ENCODE peak calls at places on chromosomes 7 and 10, in nine cellular contexts. One of them, this sample, is unnamed.

GRCh38 chr10:14329609-14330246 is 996 bp downstream of the FRMD4A start:
- DNase-seq in stimulated activated CD4-positive, alpha-beta T cell treated with anti-CD3 and anti-CD28 coated beads, TNF-alpha, amount 100 ng/mL, for 4 hours: no peak
- DNase-seq in adrenal gland: no peak
- DNase-seq in mesenchymal stem cell: no peak
- DNase-seq in activated naive CD4-positive, alpha-beta T cell treated with Interleukin-2 at 50 U/mL for 16 hours: no peak
- DNase-seq in activated CD4-positive, alpha-beta T cell treated with anti-CD3 and anti-CD28 coated beads, Interleukin-2, amount 10 ng/mL, durations not matched to agents 7 days and 5 days: no peak
- DNase-seq in body of pancreas: no peak
- DNase-seq in MV-4-11: no peak
- DNase-seq in neural progenitor cell: peak
- DNase-seq in this sample: no peak

GRCh38 chr10:21515581-21516269 is 9.8 kb downstream of the SKIDA1 start:
- DNase-seq in stimulated activated CD4-positive, alpha-beta T cell treated with anti-CD3 and anti-CD28 coated beads, TNF-alpha, amount 100 ng/mL, for 4 hours: no peak
- DNase-seq in adrenal gland: no peak
- DNase-seq in mesenchymal stem cell: no peak
- DNase-seq in activated naive CD4-positive, alpha-beta T cell treated with Interleukin-2 at 50 U/mL for 16 hours: no peak
- DNase-seq in activated CD4-positive, alpha-beta T cell treated with anti-CD3 and anti-CD28 coated beads, Interleukin-2, amount 10 ng/mL, durations not matched to agents 7 days and 5 days: no peak
- DNase-seq in body of pancreas: no peak
- DNase-seq in MV-4-11: no peak
- DNase-seq in neural progenitor cell: peak
- DNase-seq in this sample: no peak

GRCh38 chr7:98178321-98178720 is 32.9 kb upstream of the BHLHA15 start:
- DNase-seq in stimulated activated CD4-positive, alpha-beta T cell treated with anti-CD3 and anti-CD28 coated beads, TNF-alpha, amount 100 ng/mL, for 4 hours: no peak
- DNase-seq in adrenal gland: no peak
- DNase-seq in mesenchymal stem cell: no peak
- DNase-seq in activated naive CD4-positive, alpha-beta T cell treated with Interleukin-2 at 50 U/mL for 16 hours: no peak
- DNase-seq in activated CD4-positive, alpha-beta T cell treated with anti-CD3 and anti-CD28 coated beads, Interleukin-2, amount 10 ng/mL, durations not matched to agents 7 days and 5 days: no peak
- DNase-seq in body of pancreas: peak
- DNase-seq in MV-4-11: no peak
- DNase-seq in neural progenitor cell: no peak
- DNase-seq in this sample: no peak

GRCh38 chr7:142808461-142808801 is 37.7 kb downstream of the PRSS2 start:
- DNase-seq in stimulated activated CD4-positive, alpha-beta T cell treated with anti-CD3 and anti-CD28 coated beads, TNF-alpha, amount 100 ng/mL, for 4 hours: no peak
- DNase-seq in adrenal gland: no peak
- DNase-seq in mesenchymal stem cell: no peak
- DNase-seq in activated naive CD4-positive, alpha-beta T cell treated with Interleukin-2 at 50 U/mL for 16 hours: no peak
- DNase-seq in activated CD4-positive, alpha-beta T cell treated with anti-CD3 and anti-CD28 coated beads, Interleukin-2, amount 10 ng/mL, durations not matched to agents 7 days and 5 days: no peak
- DNase-seq in body of pancreas: no peak
- DNase-seq in MV-4-11: no peak
- DNase-seq in neural progenitor cell: no peak
- DNase-seq in this sample: no peak

GRCh38 chr10:87845624-87846377 is 17.5 kb downstream of the KLLN start:
- DNase-seq in stimulated activated CD4-positive, alpha-beta T cell treated with anti-CD3 and anti-CD28 coated beads, TNF-alpha, amount 100 ng/mL, for 4 hours: no peak
- DNase-seq in adrenal gland: no peak
- DNase-seq in mesenchymal stem cell: peak
- DNase-seq in activated naive CD4-positive, alpha-beta T cell treated with Interleukin-2 at 50 U/mL for 16 hours: no peak
- DNase-seq in activated CD4-positive, alpha-beta T cell treated with anti-CD3 and anti-CD28 coated beads, Interleukin-2, amount 10 ng/mL, durations not matched to agents 7 days and 5 days: no peak
- DNase-seq in body of pancreas: no peak
- DNase-seq in MV-4-11: no peak
- DNase-seq in neural progenitor cell: peak
- DNase-seq in this sample: peak

GRCh38 chr10:87861566-87861952 is 1.8 kb downstream of the KLLN start:
- DNase-seq in stimulated activated CD4-positive, alpha-beta T cell treated with anti-CD3 and anti-CD28 coated beads, TNF-alpha, amount 100 ng/mL, for 4 hours: no peak
- DNase-seq in adrenal gland: peak
- DNase-seq in mesenchymal stem cell: peak
- DNase-seq in activated naive CD4-positive, alpha-beta T cell treated with Interleukin-2 at 50 U/mL for 16 hours: no peak
- DNase-seq in activated CD4-positive, alpha-beta T cell treated with anti-CD3 and anti-CD28 coated beads, Interleukin-2, amount 10 ng/mL, durations not matched to agents 7 days and 5 days: no peak
- DNase-seq in body of pancreas: peak
- DNase-seq in MV-4-11: peak
- DNase-seq in neural progenitor cell: peak
- DNase-seq in this sample: no peak

GRCh38 chr7:75943864-75944263 is 28.9 kb downstream of the POR start:
- DNase-seq in stimulated activated CD4-positive, alpha-beta T cell treated with anti-CD3 and anti-CD28 coated beads, TNF-alpha, amount 100 ng/mL, for 4 hours: no peak
- DNase-seq in adrenal gland: no peak
- DNase-seq in mesenchymal stem cell: no peak
- DNase-seq in activated naive CD4-positive, alpha-beta T cell treated with Interleukin-2 at 50 U/mL for 16 hours: no peak
- DNase-seq in activated CD4-positive, alpha-beta T cell treated with anti-CD3 and anti-CD28 coated beads, Interleukin-2, amount 10 ng/mL, durations not matched to agents 7 days and 5 days: no peak
- DNase-seq in body of pancreas: no peak
- DNase-seq in MV-4-11: no peak
- DNase-seq in neural progenitor cell: no peak
- DNase-seq in this sample: no peak

GRCh38 chr7:157875230-157876179 is 538.7 kb downstream of the DNAJB6 start:
- DNase-seq in stimulated activated CD4-positive, alpha-beta T cell treated with anti-CD3 and anti-CD28 coated beads, TNF-alpha, amount 100 ng/mL, for 4 hours: peak
- DNase-seq in adrenal gland: peak
- DNase-seq in mesenchymal stem cell: no peak
- DNase-seq in activated naive CD4-positive, alpha-beta T cell treated with Interleukin-2 at 50 U/mL for 16 hours: peak
- DNase-seq in activated CD4-positive, alpha-beta T cell treated with anti-CD3 and anti-CD28 coated beads, Interleukin-2, amount 10 ng/mL, durations not matched to agents 7 days and 5 days: peak
- DNase-seq in body of pancreas: no peak
- DNase-seq in MV-4-11: peak
- DNase-seq in neural progenitor cell: peak
- DNase-seq in this sample: peak

GRCh38 chr10:45008524-45009161 is 7.9 kb downstream of the ZNF22 start:
- DNase-seq in stimulated activated CD4-positive, alpha-beta T cell treated with anti-CD3 and anti-CD28 coated beads, TNF-alpha, amount 100 ng/mL, for 4 hours: no peak
- DNase-seq in adrenal gland: peak
- DNase-seq in mesenchymal stem cell: peak
- DNase-seq in activated naive CD4-positive, alpha-beta T cell treated with Interleukin-2 at 50 U/mL for 16 hours: no peak
- DNase-seq in activated CD4-positive, alpha-beta T cell treated with anti-CD3 and anti-CD28 coated beads, Interleukin-2, amount 10 ng/mL, durations not matched to agents 7 days and 5 days: peak
- DNase-seq in body of pancreas: peak
- DNase-seq in MV-4-11: peak
- DNase-seq in neural progenitor cell: peak
- DNase-seq in this sample: peak

GRCh38 chr7:130352335-130353074 is 7.9 kb downstream of the CPA5 start:
- DNase-seq in stimulated activated CD4-positive, alpha-beta T cell treated with anti-CD3 and anti-CD28 coated beads, TNF-alpha, amount 100 ng/mL, for 4 hours: no peak
- DNase-seq in adrenal gland: no peak
- DNase-seq in mesenchymal stem cell: peak
- DNase-seq in activated naive CD4-positive, alpha-beta T cell treated with Interleukin-2 at 50 U/mL for 16 hours: no peak
- DNase-seq in activated CD4-positive, alpha-beta T cell treated with anti-CD3 and anti-CD28 coated beads, Interleukin-2, amount 10 ng/mL, durations not matched to agents 7 days and 5 days: no peak
- DNase-seq in body of pancreas: no peak
- DNase-seq in MV-4-11: no peak
- DNase-seq in neural progenitor cell: peak
- DNase-seq in this sample: peak

GRCh38 chr7:124349443-124349842 is 316.6 kb upstream of the TMEM229A start:
- DNase-seq in stimulated activated CD4-positive, alpha-beta T cell treated with anti-CD3 and anti-CD28 coated beads, TNF-alpha, amount 100 ng/mL, for 4 hours: no peak
- DNase-seq in adrenal gland: no peak
- DNase-seq in mesenchymal stem cell: no peak
- DNase-seq in activated naive CD4-positive, alpha-beta T cell treated with Interleukin-2 at 50 U/mL for 16 hours: no peak
- DNase-seq in activated CD4-positive, alpha-beta T cell treated with anti-CD3 and anti-CD28 coated beads, Interleukin-2, amount 10 ng/mL, durations not matched to agents 7 days and 5 days: no peak
- DNase-seq in body of pancreas: no peak
- DNase-seq in MV-4-11: no peak
- DNase-seq in neural progenitor cell: no peak
- DNase-seq in this sample: no peak

GRCh38 chr10:29616542-29616941 is 18.2 kb downstream of the SVIL start:
- DNase-seq in stimulated activated CD4-positive, alpha-beta T cell treated with anti-CD3 and anti-CD28 coated beads, TNF-alpha, amount 100 ng/mL, for 4 hours: no peak
- DNase-seq in adrenal gland: no peak
- DNase-seq in mesenchymal stem cell: no peak
- DNase-seq in activated naive CD4-positive, alpha-beta T cell treated with Interleukin-2 at 50 U/mL for 16 hours: no peak
- DNase-seq in activated CD4-positive, alpha-beta T cell treated with anti-CD3 and anti-CD28 coated beads, Interleukin-2, amount 10 ng/mL, durations not matched to agents 7 days and 5 days: no peak
- DNase-seq in body of pancreas: no peak
- DNase-seq in MV-4-11: no peak
- DNase-seq in neural progenitor cell: no peak
- DNase-seq in this sample: no peak

GRCh38 chr10:110425684-110426293 is 71.9 kb upstream of the DUSP5 start:
- DNase-seq in stimulated activated CD4-positive, alpha-beta T cell treated with anti-CD3 and anti-CD28 coated beads, TNF-alpha, amount 100 ng/mL, for 4 hours: no peak
- DNase-seq in adrenal gland: no peak
- DNase-seq in mesenchymal stem cell: peak
- DNase-seq in activated naive CD4-positive, alpha-beta T cell treated with Interleukin-2 at 50 U/mL for 16 hours: peak
- DNase-seq in activated CD4-positive, alpha-beta T cell treated with anti-CD3 and anti-CD28 coated beads, Interleukin-2, amount 10 ng/mL, durations not matched to agents 7 days and 5 days: peak
- DNase-seq in body of pancreas: no peak
- DNase-seq in MV-4-11: peak
- DNase-seq in neural progenitor cell: no peak
- DNase-seq in this sample: no peak

GRCh38 chr10:5506246-5506645 is 6.9 kb upstream of the CALML5 start:
- DNase-seq in stimulated activated CD4-positive, alpha-beta T cell treated with anti-CD3 and anti-CD28 coated beads, TNF-alpha, amount 100 ng/mL, for 4 hours: no peak
- DNase-seq in adrenal gland: no peak
- DNase-seq in mesenchymal stem cell: no peak
- DNase-seq in activated naive CD4-positive, alpha-beta T cell treated with Interleukin-2 at 50 U/mL for 16 hours: no peak
- DNase-seq in activated CD4-positive, alpha-beta T cell treated with anti-CD3 and anti-CD28 coated beads, Interleukin-2, amount 10 ng/mL, durations not matched to agents 7 days and 5 days: no peak
- DNase-seq in body of pancreas: no peak
- DNase-seq in MV-4-11: no peak
- DNase-seq in neural progenitor cell: no peak
- DNase-seq in this sample: no peak

This sample was measured in NCI-H69.